ENCODE peak calls at places on chromosomes 12 and 14, in nine cellular contexts. E is IMR-90, D is dorsolateral prefrontal cortex, N is AG09309, Q is LNCaP clone FGC, O is endothelial cell, V is D721Med, P is A549, H is RWPE1. J is an unnamed sample.

GRCh38 chr14:66038214-66038977 is 447.8 kb upstream of the CCDC196 start:
- DNase-seq in V (no peak), E (peak), H (peak), O (no peak), D (no peak), Q (no peak), N (peak), P (peak), J (no peak)

GRCh38 chr14:101250948-101251811 is 310.1 kb upstream of the DIO3 start:
- DNase-seq in N (no peak), Q (no peak), H (no peak), O (no peak), V (no peak), P (no peak), D (no peak), E (no peak), J (no peak)

GRCh38 chr12:9906888-9907287 is 25.3 kb downstream of the CLEC2A start:
- DNase-seq in P (no peak), E (no peak), O (no peak), N (no peak), H (no peak), V (no peak), Q (no peak), D (no peak), J (no peak)

GRCh38 chr12:116143883-116144266 is 133.6 kb downstream of the MED13L start:
- DNase-seq in N (no peak), P (no peak), D (no peak), H (no peak), O (no peak), E (peak), V (no peak), Q (no peak), J (no peak)

GRCh38 chr12:4899361-4899760 is 10.3 kb upstream of the KCNA1 start:
- DNase-seq in Q (no peak), P (no peak), H (no peak), O (no peak), N (no peak), E (no peak), V (no peak), D (no peak), J (no peak)

GRCh38 chr12:56337753-56338221 is 897 bp upstream of the IL23A start:
- DNase-seq in V (no peak), N (no peak), O (no peak), D (no peak), P (no peak), Q (no peak), H (no peak), E (no peak), J (no peak)

GRCh38 chr12:124949779-124950728 is 35.6 kb upstream of the UBC start:
- DNase-seq in P (no peak), E (no peak), H (no peak), Q (no peak), O (no peak), D (no peak), N (no peak), V (no peak), J (no peak)

GRCh38 chr12:96140110-96140509 is 54.1 kb upstream of the ELK3 start:
- DNase-seq in H (no peak), P (no peak), O (no peak), E (peak), D (no peak), V (no peak), Q (no peak), N (peak), J (no peak)

GRCh38 chr12:105888696-105889095 is 250.1 kb downstream of the NUAK1 start:
- DNase-seq in O (no peak), D (no peak), H (no peak), P (no peak), V (no peak), N (no peak), E (peak), Q (no peak), J (no peak)

GRCh38 chr12:31029466-31029865 is 44.2 kb upstream of the DDX11 start:
- DNase-seq in H (no peak), O (no peak), V (no peak), D (no peak), Q (no peak), P (no peak), E (no peak), N (no peak), J (no peak)

GRCh38 chr14:103630364-103631108 is 1.5 kb downstream of the KLC1 start:
- DNase-seq in E (peak), V (no peak), H (no peak), N (no peak), D (no peak), O (no peak), Q (no peak), P (no peak), J (no peak)

GRCh38 chr14:101022121-101022520 is 118.6 kb upstream of the RTL1 start:
- DNase-seq in O (no peak), Q (no peak), P (no peak), N (no peak), D (peak), V (no peak), H (no peak), E (no peak), J (no peak)

GRCh38 chr12:123854918-123855317 is 92.8 kb downstream of the DNAH10 start:
- DNase-seq in H (no peak), N (no peak), O (no peak), D (no peak), E (no peak), Q (no peak), V (no peak), P (no peak), J (no peak)
- TF ChIP-seq CTCF in H (no peak), N (no peak), O (no peak), D (no peak), E (no peak), Q (no peak), V (no peak), P (no peak), J (no peak)

DNA sequence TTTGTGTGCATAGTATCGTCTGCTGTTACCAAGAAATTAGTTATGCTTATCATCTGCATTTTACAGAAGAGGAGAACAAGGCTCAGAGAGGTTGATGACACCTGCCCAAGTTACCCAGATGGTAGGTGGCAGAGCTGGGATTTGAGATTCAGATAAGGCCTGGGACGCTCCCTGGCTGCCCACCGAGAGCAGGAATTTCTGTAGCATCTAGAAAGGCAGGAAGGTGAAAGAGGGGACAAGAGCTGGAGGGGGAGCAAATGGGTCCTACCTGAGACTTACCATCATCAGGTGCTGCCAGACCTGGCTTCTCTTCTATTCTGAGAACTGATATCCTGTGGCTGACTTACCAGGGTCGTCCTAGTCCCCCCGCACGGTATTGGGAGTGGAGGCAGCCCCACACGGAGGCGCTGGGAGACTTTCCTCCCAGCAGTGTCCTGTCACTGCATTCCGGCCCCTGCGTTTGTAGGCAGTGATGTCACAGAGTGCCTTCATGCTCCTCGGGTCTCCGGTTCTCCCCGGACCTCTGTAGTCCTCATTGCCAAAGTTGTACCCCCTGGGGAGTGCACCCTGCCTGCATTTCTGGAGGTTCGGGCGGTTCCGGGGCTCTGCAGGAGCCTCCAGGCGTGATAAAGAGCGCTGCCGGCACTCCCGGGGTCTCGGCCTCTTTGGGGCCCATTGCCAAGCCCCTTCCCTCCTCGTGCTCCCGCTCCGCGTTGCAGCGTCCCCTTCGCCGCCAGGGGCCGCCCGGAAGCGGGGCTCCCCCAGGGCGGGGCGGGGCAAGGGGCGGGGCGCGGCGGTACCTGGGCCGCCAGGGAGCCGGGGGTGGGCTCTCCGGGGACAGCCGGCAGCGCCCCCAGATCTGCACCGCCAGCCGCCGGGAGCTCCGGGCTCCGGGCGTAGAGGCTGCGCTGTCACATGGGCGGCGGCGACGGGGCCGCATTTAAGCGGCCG is at the start of gene CABP1:
- DNase-seq in V (no peak), P (no peak), N (no peak), Q (no peak), D (peak), H (peak), E (no peak), O (peak), J (no peak)
- TF ChIP-seq CTCF in V (peak), P (peak), N (no peak), Q (peak), D (no peak), H (peak), E (no peak), O (no peak), J (no peak)

GRCh38 chr12:62794218-62794583 is 140.7 kb downstream of the PPM1H start:
- DNase-seq in O (no peak), H (no peak), V (no peak), N (no peak), D (no peak), Q (no peak), P (no peak), E (no peak), J (no peak)
- TF ChIP-seq CTCF in O (no peak), H (peak), V (no peak), N (no peak), D (no peak), Q (no peak), P (no peak), E (no peak), J (no peak)

GRCh38 chr12:46124132-46124847 is 133.9 kb upstream of the SCAF11 start:
- DNase-seq in V (no peak), N (no peak), H (no peak), D (no peak), O (no peak), E (peak), P (peak), Q (no peak), J (no peak)
- TF ChIP-seq CTCF in V (no peak), N (no peak), H (no peak), D (no peak), O (no peak), E (no peak), P (no peak), Q (no peak), J (no peak)

GRCh38 chr14:32908487-32909084 is 30.1 kb upstream of the NPAS3 start:
- DNase-seq in Q (no peak), D (no peak), O (no peak), P (no peak), V (no peak), N (no peak), E (no peak), H (no peak), J (no peak)

GRCh38 chr14:32913725-32914124 is 25.0 kb upstream of the NPAS3 start:
- DNase-seq in H (no peak), E (no peak), Q (no peak), O (no peak), V (no peak), P (no peak), D (no peak), N (no peak), J (no peak)
- TF ChIP-seq CTCF in H (no peak), E (no peak), Q (no peak), O (no peak), V (no peak), P (no peak), D (peak), N (peak), J (peak)